ENCODE peak calls at places on chromosome 13, in nine cellular contexts. One of them, this sample, is unnamed.

GRCh38 chr13:48783181-48783630 is 129.5 kb downstream of the CYSLTR2 start:
- DNase-seq in H54: no peak
- DNase-seq in thoracic aorta: peak; percentile 21
- DNase-seq in GF-D8: peak; percentile 97
- DNase-seq in transverse colon: peak; percentile 69
- DNase-seq in activated CD4-positive, alpha-beta T cell treated with anti-CD3 and anti-CD28 coated beads for 1 hour: no peak
- DNase-seq in stimulated activated CD4-positive, alpha-beta T cell treated with anti-CD3 and anti-CD28 coated beads, Interleukin-1b, Interleukin-23, amount 100 ng/mL, for 48 hours: no peak
- DNase-seq in activated T-cell treated with anti-CD3 and anti-CD28 coated beads, Interleukin-2, amount 50 U/mL, for 48 hours: no peak
- DNase-seq in COLO829: no peak
- DNase-seq in this sample: no peak

GRCh38 chr13:59016250-59016649 is 1147.5 kb downstream of the DIAPH3 start:
- DNase-seq in H54: no peak
- DNase-seq in thoracic aorta: no peak
- DNase-seq in GF-D8: no peak
- DNase-seq in transverse colon: no peak
- DNase-seq in activated CD4-positive, alpha-beta T cell treated with anti-CD3 and anti-CD28 coated beads for 1 hour: no peak
- DNase-seq in stimulated activated CD4-positive, alpha-beta T cell treated with anti-CD3 and anti-CD28 coated beads, Interleukin-1b, Interleukin-23, amount 100 ng/mL, for 48 hours: no peak
- DNase-seq in activated T-cell treated with anti-CD3 and anti-CD28 coated beads, Interleukin-2, amount 50 U/mL, for 48 hours: no peak
- DNase-seq in COLO829: no peak
- DNase-seq in this sample: no peak

GRCh38 chr13:98089826-98090225 is 53.1 kb upstream of the FARP1 start:
- DNase-seq in H54: no peak
- DNase-seq in thoracic aorta: no peak
- DNase-seq in GF-D8: no peak
- DNase-seq in transverse colon: no peak
- DNase-seq in activated CD4-positive, alpha-beta T cell treated with anti-CD3 and anti-CD28 coated beads for 1 hour: no peak
- DNase-seq in stimulated activated CD4-positive, alpha-beta T cell treated with anti-CD3 and anti-CD28 coated beads, Interleukin-1b, Interleukin-23, amount 100 ng/mL, for 48 hours: no peak
- DNase-seq in activated T-cell treated with anti-CD3 and anti-CD28 coated beads, Interleukin-2, amount 50 U/mL, for 48 hours: no peak
- DNase-seq in COLO829: no peak
- DNase-seq in this sample: no peak

GRCh38 chr13:104025303-104025702 is 959.1 kb upstream of the SLC10A2 start:
- DNase-seq in H54: no peak
- DNase-seq in thoracic aorta: no peak
- DNase-seq in GF-D8: no peak
- DNase-seq in transverse colon: no peak
- DNase-seq in activated CD4-positive, alpha-beta T cell treated with anti-CD3 and anti-CD28 coated beads for 1 hour: no peak
- DNase-seq in stimulated activated CD4-positive, alpha-beta T cell treated with anti-CD3 and anti-CD28 coated beads, Interleukin-1b, Interleukin-23, amount 100 ng/mL, for 48 hours: no peak
- DNase-seq in activated T-cell treated with anti-CD3 and anti-CD28 coated beads, Interleukin-2, amount 50 U/mL, for 48 hours: no peak
- DNase-seq in COLO829: no peak
- DNase-seq in this sample: no peak

GRCh38 chr13:110560606-110561334 is 752 bp downstream of the RAB20 start:
- DNase-seq in H54: no peak
- DNase-seq in thoracic aorta: no peak
- DNase-seq in GF-D8: peak; percentile 21
- DNase-seq in transverse colon: peak; percentile 38
- DNase-seq in activated CD4-positive, alpha-beta T cell treated with anti-CD3 and anti-CD28 coated beads for 1 hour: no peak
- DNase-seq in stimulated activated CD4-positive, alpha-beta T cell treated with anti-CD3 and anti-CD28 coated beads, Interleukin-1b, Interleukin-23, amount 100 ng/mL, for 48 hours: no peak
- DNase-seq in activated T-cell treated with anti-CD3 and anti-CD28 coated beads, Interleukin-2, amount 50 U/mL, for 48 hours: no peak
- DNase-seq in COLO829: no peak
- DNase-seq in this sample: no peak

GRCh38 chr13:112806761-112807652 is 117.2 kb downstream of the ATP11A start:
- DNase-seq in H54: no peak
- DNase-seq in thoracic aorta: no peak
- DNase-seq in GF-D8: no peak
- DNase-seq in transverse colon: no peak
- DNase-seq in activated CD4-positive, alpha-beta T cell treated with anti-CD3 and anti-CD28 coated beads for 1 hour: no peak
- DNase-seq in stimulated activated CD4-positive, alpha-beta T cell treated with anti-CD3 and anti-CD28 coated beads, Interleukin-1b, Interleukin-23, amount 100 ng/mL, for 48 hours: no peak
- DNase-seq in activated T-cell treated with anti-CD3 and anti-CD28 coated beads, Interleukin-2, amount 50 U/mL, for 48 hours: no peak
- DNase-seq in COLO829: no peak
- DNase-seq in this sample: no peak

GRCh38 chr13:73717632-73718031 is 416.6 kb downstream of the KLF12 start:
- DNase-seq in H54: no peak
- DNase-seq in thoracic aorta: no peak
- DNase-seq in GF-D8: no peak
- DNase-seq in transverse colon: no peak
- DNase-seq in activated CD4-positive, alpha-beta T cell treated with anti-CD3 and anti-CD28 coated beads for 1 hour: no peak
- DNase-seq in stimulated activated CD4-positive, alpha-beta T cell treated with anti-CD3 and anti-CD28 coated beads, Interleukin-1b, Interleukin-23, amount 100 ng/mL, for 48 hours: peak; percentile 16
- DNase-seq in activated T-cell treated with anti-CD3 and anti-CD28 coated beads, Interleukin-2, amount 50 U/mL, for 48 hours: no peak
- DNase-seq in COLO829: no peak
- DNase-seq in this sample: no peak

GRCh38 chr13:33514362-33514761 is 228.8 kb upstream of the STARD13 start:
- DNase-seq in H54: no peak
- DNase-seq in thoracic aorta: no peak
- DNase-seq in GF-D8: no peak
- DNase-seq in transverse colon: no peak
- DNase-seq in activated CD4-positive, alpha-beta T cell treated with anti-CD3 and anti-CD28 coated beads for 1 hour: no peak
- DNase-seq in stimulated activated CD4-positive, alpha-beta T cell treated with anti-CD3 and anti-CD28 coated beads, Interleukin-1b, Interleukin-23, amount 100 ng/mL, for 48 hours: no peak
- DNase-seq in activated T-cell treated with anti-CD3 and anti-CD28 coated beads, Interleukin-2, amount 50 U/mL, for 48 hours: no peak
- DNase-seq in COLO829: no peak
- DNase-seq in this sample: no peak

GRCh38 chr13:51747438-51748434 is 56.2 kb downstream of the DHRS12 start:
- DNase-seq in H54: no peak
- DNase-seq in thoracic aorta: no peak
- DNase-seq in GF-D8: no peak
- DNase-seq in transverse colon: no peak
- DNase-seq in activated CD4-positive, alpha-beta T cell treated with anti-CD3 and anti-CD28 coated beads for 1 hour: no peak
- DNase-seq in stimulated activated CD4-positive, alpha-beta T cell treated with anti-CD3 and anti-CD28 coated beads, Interleukin-1b, Interleukin-23, amount 100 ng/mL, for 48 hours: no peak
- DNase-seq in activated T-cell treated with anti-CD3 and anti-CD28 coated beads, Interleukin-2, amount 50 U/mL, for 48 hours: no peak
- DNase-seq in COLO829: no peak
- DNase-seq in this sample: no peak

GRCh38 chr13:31767175-31767900 is 28.0 kb downstream of the RXFP2 start:
- DNase-seq in H54: peak; percentile 15
- DNase-seq in thoracic aorta: no peak
- DNase-seq in GF-D8: no peak
- DNase-seq in transverse colon: no peak
- DNase-seq in activated CD4-positive, alpha-beta T cell treated with anti-CD3 and anti-CD28 coated beads for 1 hour: no peak
- DNase-seq in stimulated activated CD4-positive, alpha-beta T cell treated with anti-CD3 and anti-CD28 coated beads, Interleukin-1b, Interleukin-23, amount 100 ng/mL, for 48 hours: no peak
- DNase-seq in activated T-cell treated with anti-CD3 and anti-CD28 coated beads, Interleukin-2, amount 50 U/mL, for 48 hours: no peak
- DNase-seq in COLO829: no peak
- DNase-seq in this sample: no peak

This sample was measured in cerebellar nuclear complex.